ENCODE peak calls at places on chromosomes 12 and 14, in eight cellular contexts. One of them, this sample, is unnamed.
A peak's percentile ranks its signal among the peaks of the same experiment; 100 is the strongest.

GRCh38 chr12:62576503-62576902 is 109.9 kb downstream of the MON2 start:
- DNase-seq in stimulated activated naive CD8-positive, alpha-beta T cell treated with anti-CD3 and anti-CD28 coated beads, Interleukin-15, Interleukin-2, amounts not matched to agents 100 U/mL and 50 U/mL, for 24 hours: no peak
- DNase-seq in body of pancreas: no peak
- DNase-seq in hippocampal formation: no peak
- DNase-seq in CD8-positive, alpha-beta memory T cell: no peak
- DNase-seq in NCI-H1694: no peak
- DNase-seq in activated naive CD4-positive, alpha-beta T cell treated with anti-CD3 and anti-CD28 coated beads, Interleukin-2, amount 50 U/mL, for 72 hours: no peak
- DNase-seq in NCI-H187 treated with DMSO at 0.1 percent for 48 hours: no peak
- DNase-seq in this sample: no peak

GRCh38 chr12:126248871-126249403 is 1183.7 kb downstream of the AACS start:
- DNase-seq in NCI-H187 treated with DMSO at 0.1 percent for 48 hours: no peak
- DNase-seq in NCI-H1694: no peak
- DNase-seq in activated naive CD4-positive, alpha-beta T cell treated with anti-CD3 and anti-CD28 coated beads, Interleukin-2, amount 50 U/mL, for 72 hours: no peak
- DNase-seq in stimulated activated naive CD8-positive, alpha-beta T cell treated with anti-CD3 and anti-CD28 coated beads, Interleukin-15, Interleukin-2, amounts not matched to agents 100 U/mL and 50 U/mL, for 24 hours: no peak
- DNase-seq in hippocampal formation: no peak
- DNase-seq in CD8-positive, alpha-beta memory T cell: no peak
- DNase-seq in body of pancreas: no peak
- DNase-seq in this sample: no peak

GRCh38 chr14:48983355-48983888 is 602.8 kb downstream of the RPS29 start:
- DNase-seq in NCI-H187 treated with DMSO at 0.1 percent for 48 hours: no peak
- DNase-seq in stimulated activated naive CD8-positive, alpha-beta T cell treated with anti-CD3 and anti-CD28 coated beads, Interleukin-15, Interleukin-2, amounts not matched to agents 100 U/mL and 50 U/mL, for 24 hours: no peak
- DNase-seq in body of pancreas: no peak
- DNase-seq in activated naive CD4-positive, alpha-beta T cell treated with anti-CD3 and anti-CD28 coated beads, Interleukin-2, amount 50 U/mL, for 72 hours: no peak
- DNase-seq in CD8-positive, alpha-beta memory T cell: no peak
- DNase-seq in hippocampal formation: no peak
- DNase-seq in NCI-H1694: no peak
- DNase-seq in this sample: no peak

GRCh38 chr12:57276935-57277563 is 26.1 kb upstream of the STAC3 start:
- DNase-seq in NCI-H187 treated with DMSO at 0.1 percent for 48 hours: no peak
- DNase-seq in CD8-positive, alpha-beta memory T cell: no peak
- DNase-seq in hippocampal formation: no peak
- DNase-seq in NCI-H1694: no peak
- DNase-seq in stimulated activated naive CD8-positive, alpha-beta T cell treated with anti-CD3 and anti-CD28 coated beads, Interleukin-15, Interleukin-2, amounts not matched to agents 100 U/mL and 50 U/mL, for 24 hours: peak; percentile 20
- DNase-seq in activated naive CD4-positive, alpha-beta T cell treated with anti-CD3 and anti-CD28 coated beads, Interleukin-2, amount 50 U/mL, for 72 hours: peak; percentile 11
- DNase-seq in body of pancreas: peak; percentile 23
- DNase-seq in this sample: peak; percentile 42

GRCh38 chr12:52442600-52443061 is 8.5 kb upstream of the KRT75 start:
- DNase-seq in CD8-positive, alpha-beta memory T cell: no peak
- DNase-seq in body of pancreas: peak; percentile 20
- DNase-seq in NCI-H187 treated with DMSO at 0.1 percent for 48 hours: no peak
- DNase-seq in stimulated activated naive CD8-positive, alpha-beta T cell treated with anti-CD3 and anti-CD28 coated beads, Interleukin-15, Interleukin-2, amounts not matched to agents 100 U/mL and 50 U/mL, for 24 hours: no peak
- DNase-seq in activated naive CD4-positive, alpha-beta T cell treated with anti-CD3 and anti-CD28 coated beads, Interleukin-2, amount 50 U/mL, for 72 hours: no peak
- DNase-seq in hippocampal formation: no peak
- DNase-seq in NCI-H1694: no peak
- DNase-seq in this sample: no peak

GRCh38 chr12:29066061-29066588 is 83.0 kb upstream of the FAR2 start:
- DNase-seq in stimulated activated naive CD8-positive, alpha-beta T cell treated with anti-CD3 and anti-CD28 coated beads, Interleukin-15, Interleukin-2, amounts not matched to agents 100 U/mL and 50 U/mL, for 24 hours: no peak
- DNase-seq in body of pancreas: no peak
- DNase-seq in NCI-H187 treated with DMSO at 0.1 percent for 48 hours: no peak
- DNase-seq in hippocampal formation: peak; percentile 99
- DNase-seq in activated naive CD4-positive, alpha-beta T cell treated with anti-CD3 and anti-CD28 coated beads, Interleukin-2, amount 50 U/mL, for 72 hours: peak; percentile 29
- DNase-seq in CD8-positive, alpha-beta memory T cell: no peak
- DNase-seq in NCI-H1694: no peak
- DNase-seq in this sample: no peak

GRCh38 chr12:2844786-2845185 is 10.0 kb upstream of the NRIP2 start:
- DNase-seq in NCI-H1694: no peak
- DNase-seq in hippocampal formation: no peak
- DNase-seq in activated naive CD4-positive, alpha-beta T cell treated with anti-CD3 and anti-CD28 coated beads, Interleukin-2, amount 50 U/mL, for 72 hours: no peak
- DNase-seq in body of pancreas: no peak
- DNase-seq in stimulated activated naive CD8-positive, alpha-beta T cell treated with anti-CD3 and anti-CD28 coated beads, Interleukin-15, Interleukin-2, amounts not matched to agents 100 U/mL and 50 U/mL, for 24 hours: no peak
- DNase-seq in NCI-H187 treated with DMSO at 0.1 percent for 48 hours: no peak
- DNase-seq in CD8-positive, alpha-beta memory T cell: no peak
- DNase-seq in this sample: no peak

GRCh38 chr12:111439657-111440151 is 34.0 kb downstream of the SH2B3 start:
- DNase-seq in activated naive CD4-positive, alpha-beta T cell treated with anti-CD3 and anti-CD28 coated beads, Interleukin-2, amount 50 U/mL, for 72 hours: no peak
- DNase-seq in hippocampal formation: no peak
- DNase-seq in body of pancreas: no peak
- DNase-seq in CD8-positive, alpha-beta memory T cell: no peak
- DNase-seq in NCI-H1694: no peak
- DNase-seq in stimulated activated naive CD8-positive, alpha-beta T cell treated with anti-CD3 and anti-CD28 coated beads, Interleukin-15, Interleukin-2, amounts not matched to agents 100 U/mL and 50 U/mL, for 24 hours: no peak
- DNase-seq in NCI-H187 treated with DMSO at 0.1 percent for 48 hours: no peak
- DNase-seq in this sample: no peak

GRCh38 chr14:22484638-22485037 is 104.4 kb downstream of the DAD1 start:
- DNase-seq in stimulated activated naive CD8-positive, alpha-beta T cell treated with anti-CD3 and anti-CD28 coated beads, Interleukin-15, Interleukin-2, amounts not matched to agents 100 U/mL and 50 U/mL, for 24 hours: no peak
- DNase-seq in NCI-H187 treated with DMSO at 0.1 percent for 48 hours: no peak
- DNase-seq in NCI-H1694: no peak
- DNase-seq in CD8-positive, alpha-beta memory T cell: no peak
- DNase-seq in hippocampal formation: no peak
- DNase-seq in body of pancreas: no peak
- DNase-seq in activated naive CD4-positive, alpha-beta T cell treated with anti-CD3 and anti-CD28 coated beads, Interleukin-2, amount 50 U/mL, for 72 hours: no peak
- DNase-seq in this sample: peak; percentile 59

GRCh38 chr14:96097752-96098151 is 58.6 kb downstream of the C14orf132 start:
- DNase-seq in NCI-H1694: no peak
- DNase-seq in CD8-positive, alpha-beta memory T cell: no peak
- DNase-seq in activated naive CD4-positive, alpha-beta T cell treated with anti-CD3 and anti-CD28 coated beads, Interleukin-2, amount 50 U/mL, for 72 hours: no peak
- DNase-seq in NCI-H187 treated with DMSO at 0.1 percent for 48 hours: no peak
- DNase-seq in stimulated activated naive CD8-positive, alpha-beta T cell treated with anti-CD3 and anti-CD28 coated beads, Interleukin-15, Interleukin-2, amounts not matched to agents 100 U/mL and 50 U/mL, for 24 hours: no peak
- DNase-seq in hippocampal formation: no peak
- DNase-seq in body of pancreas: no peak
- DNase-seq in this sample: no peak

This sample was measured in BE2C.